ENCODE peak calls at places on chromosomes 5 and 9, in six cellular contexts. One of them, this sample, is unnamed. For H3K36me3, the result is how much of the 10 kb centered on the place peaks cover.

GRCh38 chr9:116566677-116567488 is 120.2 kb upstream of the TRIM32 start:
- DNase-seq in K562: no peak
- DNase-seq in colonic mucosa: peak
- DNase-seq in psoas muscle: no peak
- DNase-seq in thyroid gland: no peak
- DNase-seq in right atrium auricular region: no peak
- DNase-seq in this sample: no peak

GRCh38 chr9:106860731-106861584 is 2.0 kb upstream of the ZNF462 start:
- DNase-seq in K562: no peak
- DNase-seq in colonic mucosa: peak
- DNase-seq in psoas muscle: peak
- DNase-seq in thyroid gland: peak
- DNase-seq in right atrium auricular region: no peak
- DNase-seq in this sample: peak

GRCh38 chr5:69468631-69469030 is 24.0 kb upstream of the OCLN start:
- DNase-seq in K562: no peak
- DNase-seq in colonic mucosa: no peak
- DNase-seq in psoas muscle: no peak
- DNase-seq in thyroid gland: no peak
- DNase-seq in right atrium auricular region: no peak
- DNase-seq in this sample: no peak

GRCh38 chr5:136114406-136115132 is 18.1 kb upstream of the SMAD5 start:
- DNase-seq in K562: no peak
- DNase-seq in colonic mucosa: no peak
- DNase-seq in psoas muscle: no peak
- DNase-seq in thyroid gland: no peak
- DNase-seq in right atrium auricular region: no peak
- DNase-seq in this sample: no peak

GRCh38 chr5:84729326-84729725 is 344.6 kb upstream of the EDIL3 start:
- DNase-seq in K562: no peak
- DNase-seq in colonic mucosa: no peak
- DNase-seq in psoas muscle: no peak
- DNase-seq in thyroid gland: no peak
- DNase-seq in right atrium auricular region: no peak
- DNase-seq in this sample: no peak

GRCh38 chr9:125889524-125890473 is 142.6 kb downstream of the PBX3 start:
- DNase-seq in K562: peak
- DNase-seq in colonic mucosa: peak
- DNase-seq in psoas muscle: peak
- DNase-seq in thyroid gland: peak
- DNase-seq in right atrium auricular region: no peak
- DNase-seq in this sample: peak

GRCh38 chr9:96423985-96424336 is 5.8 kb upstream of the ZNF367 start:
- DNase-seq in K562: no peak
- DNase-seq in colonic mucosa: no peak
- DNase-seq in psoas muscle: no peak
- DNase-seq in thyroid gland: no peak
- DNase-seq in right atrium auricular region: no peak
- DNase-seq in this sample: no peak

GRCh38 chr9:35852876-35853865 is 17.0 kb downstream of the OR13J1 start:
- DNase-seq in K562: no peak
- DNase-seq in colonic mucosa: peak
- DNase-seq in psoas muscle: no peak
- DNase-seq in thyroid gland: no peak
- DNase-seq in right atrium auricular region: no peak
- DNase-seq in this sample: no peak

GRCh38 chr9:70435948-70436347 is 21.5 kb upstream of the KLF9 start:
- DNase-seq in K562: no peak
- DNase-seq in colonic mucosa: no peak
- DNase-seq in psoas muscle: no peak
- DNase-seq in thyroid gland: no peak
- DNase-seq in right atrium auricular region: peak
- DNase-seq in this sample: no peak

GRCh38 chr9:130845901-130846381 is 10.9 kb downstream of the ABL1 start:
- DNase-seq in K562: peak
- DNase-seq in colonic mucosa: no peak
- DNase-seq in psoas muscle: no peak
- DNase-seq in thyroid gland: no peak
- DNase-seq in right atrium auricular region: no peak
- DNase-seq in this sample: no peak

GRCh38 chr5:173513521-173513991 is 102.9 kb downstream of the BOD1 start:
- DNase-seq in K562: no peak
- DNase-seq in colonic mucosa: no peak
- DNase-seq in psoas muscle: no peak
- DNase-seq in thyroid gland: no peak
- DNase-seq in right atrium auricular region: no peak
- DNase-seq in this sample: no peak

GRCh38 chr5:133977161-133977787 is 8.8 kb upstream of the C5orf15 start:
- DNase-seq in K562: no peak
- DNase-seq in colonic mucosa: no peak
- DNase-seq in psoas muscle: no peak
- DNase-seq in thyroid gland: peak
- DNase-seq in right atrium auricular region: no peak
- DNase-seq in this sample: no peak

GRCh38 chr9:78235296-78235770 is 542 bp upstream of the CEP78 start:
- DNase-seq in K562: no peak
- DNase-seq in colonic mucosa: no peak
- DNase-seq in psoas muscle: no peak
- DNase-seq in thyroid gland: peak
- DNase-seq in right atrium auricular region: no peak
- DNase-seq in this sample: no peak

GRCh38 chr9:133995012-133995896 is 3.1 kb upstream of the VAV2 start:
- DNase-seq in K562: no peak
- DNase-seq in colonic mucosa: no peak
- DNase-seq in psoas muscle: peak
- DNase-seq in thyroid gland: no peak
- DNase-seq in right atrium auricular region: no peak
- DNase-seq in this sample: no peak

GRCh38 chr9:136840140-136840876 is 2.0 kb upstream of the AJM1 start:
- DNase-seq in K562: peak
- DNase-seq in colonic mucosa: no peak
- DNase-seq in psoas muscle: no peak
- DNase-seq in thyroid gland: no peak
- DNase-seq in right atrium auricular region: no peak
- DNase-seq in this sample: no peak

GRCh38 chr5:14029185-14029584 is 84.7 kb upstream of the DNAH5 start:
- DNase-seq in K562: no peak
- DNase-seq in colonic mucosa: no peak
- DNase-seq in psoas muscle: no peak
- DNase-seq in thyroid gland: no peak
- DNase-seq in right atrium auricular region: no peak
- DNase-seq in this sample: no peak

GRCh38 chr9:125985142-125985997 is 238.2 kb downstream of the PBX3 start:
- DNase-seq in K562: no peak
- DNase-seq in colonic mucosa: no peak
- DNase-seq in psoas muscle: peak
- DNase-seq in thyroid gland: no peak
- DNase-seq in right atrium auricular region: no peak
- DNase-seq in this sample: no peak

GRCh38 chr5:171630047-171630669 is 155.5 kb upstream of the SMIM23 start:
- DNase-seq in K562: peak
- DNase-seq in colonic mucosa: peak
- DNase-seq in psoas muscle: peak
- DNase-seq in thyroid gland: peak
- DNase-seq in right atrium auricular region: peak
- DNase-seq in this sample: peak

DNA sequence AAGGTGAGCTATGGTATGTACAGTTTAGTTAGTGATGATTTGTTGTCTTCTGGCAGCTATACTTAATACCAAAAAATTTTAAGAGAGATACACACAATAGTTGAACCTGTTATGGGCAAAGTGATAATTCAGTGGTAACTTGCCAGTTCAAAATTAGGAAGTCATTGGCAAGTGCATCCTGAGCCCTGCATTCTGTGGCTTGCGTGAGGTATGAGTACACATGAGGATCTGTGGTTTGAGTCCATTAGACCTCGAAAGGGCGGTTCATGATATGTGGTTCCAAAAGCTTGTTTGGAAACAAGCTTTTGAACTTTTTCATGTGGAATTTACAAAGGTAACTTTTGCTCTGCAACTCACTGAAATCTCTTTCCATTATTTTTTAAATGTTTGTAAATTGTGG is 47.0 kb downstream of the GPR21 start:
- DNase-seq in K562: no peak
- DNase-seq in colonic mucosa: no peak
- DNase-seq in psoas muscle: no peak
- DNase-seq in thyroid gland: no peak
- DNase-seq in right atrium auricular region: no peak
- DNase-seq in this sample: no peak
- H3K36me3 ChIP-seq in K562: under half
- H3K36me3 ChIP-seq in colonic mucosa: under half
- H3K36me3 ChIP-seq in psoas muscle: half or more
- H3K36me3 ChIP-seq in thyroid gland: under half
- H3K36me3 ChIP-seq in right atrium auricular region: under half
- H3K36me3 ChIP-seq in this sample: under half

GRCh38 chr5:113266227-113266912 is 168.4 kb downstream of the TSSK1B start:
- DNase-seq in K562: no peak
- DNase-seq in colonic mucosa: no peak
- DNase-seq in psoas muscle: no peak
- DNase-seq in thyroid gland: no peak
- DNase-seq in right atrium auricular region: no peak
- DNase-seq in this sample: no peak
- H3K4me3 ChIP-seq in K562: no peak
- H3K4me3 ChIP-seq in colonic mucosa: no peak
- H3K4me3 ChIP-seq in psoas muscle: no peak
- H3K4me3 ChIP-seq in thyroid gland: no peak
- H3K4me3 ChIP-seq in right atrium auricular region: no peak
- H3K4me3 ChIP-seq in this sample: no peak

DNA sequence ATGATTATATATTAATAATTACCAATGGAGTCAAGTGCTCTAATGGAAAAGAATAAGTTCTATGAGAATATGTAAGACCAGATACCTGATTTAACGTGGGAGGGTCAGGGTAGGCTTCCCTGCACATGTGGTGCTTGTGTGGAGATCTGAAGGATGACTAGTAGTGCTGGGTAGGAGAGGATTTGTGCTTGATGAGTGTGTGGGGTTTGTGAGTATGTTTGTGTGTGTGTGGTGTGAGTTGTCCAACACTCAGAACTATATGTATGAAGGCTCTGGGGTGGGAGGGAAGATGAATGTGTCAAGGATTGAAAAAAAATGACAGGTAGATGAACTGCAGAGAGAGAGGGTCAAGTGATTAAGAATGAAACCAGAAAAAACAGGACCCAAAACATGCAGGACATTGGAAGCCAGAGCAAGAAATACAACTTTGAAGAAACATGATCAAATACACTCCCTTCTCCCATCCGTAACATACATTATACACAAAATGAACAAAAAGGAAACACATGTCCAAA is 154.6 kb upstream of the NR3C1 start:
- DNase-seq in K562: no peak
- DNase-seq in colonic mucosa: no peak
- DNase-seq in psoas muscle: no peak
- DNase-seq in thyroid gland: no peak
- DNase-seq in right atrium auricular region: no peak
- DNase-seq in this sample: no peak
- H3K27ac ChIP-seq in K562: no peak
- H3K27ac ChIP-seq in colonic mucosa: no peak
- H3K27ac ChIP-seq in psoas muscle: peak
- H3K27ac ChIP-seq in thyroid gland: no peak
- H3K27ac ChIP-seq in right atrium auricular region: no peak
- H3K27ac ChIP-seq in this sample: no peak

DNA sequence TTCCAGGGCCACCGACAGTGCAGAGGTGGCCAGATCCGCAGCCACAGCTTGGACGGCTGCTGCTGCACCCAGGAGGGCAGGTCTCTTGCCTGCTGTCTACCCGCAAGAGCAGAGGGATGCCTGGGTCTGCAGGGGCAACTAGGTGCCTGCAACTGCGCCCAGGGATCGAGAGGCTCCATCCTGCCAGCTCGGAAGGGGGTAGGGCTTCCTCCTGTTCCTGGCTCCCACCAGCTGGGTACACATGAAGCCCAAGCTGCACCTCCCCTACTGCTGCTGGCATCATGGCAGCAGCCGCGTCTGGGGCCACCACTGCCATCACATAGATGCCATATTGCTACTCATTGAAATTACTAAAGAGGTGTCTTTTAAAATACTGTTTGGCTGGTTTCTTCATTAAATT is 12.7 kb upstream of the PRR16 start:
- DNase-seq in K562: no peak
- DNase-seq in colonic mucosa: no peak
- DNase-seq in psoas muscle: no peak
- DNase-seq in thyroid gland: no peak
- DNase-seq in right atrium auricular region: no peak
- DNase-seq in this sample: no peak
- H3K36me3 ChIP-seq in K562: under half
- H3K36me3 ChIP-seq in colonic mucosa: under half
- H3K36me3 ChIP-seq in psoas muscle: under half
- H3K36me3 ChIP-seq in thyroid gland: under half
- H3K36me3 ChIP-seq in right atrium auricular region: under half
- H3K36me3 ChIP-seq in this sample: under half

GRCh38 chr9:111900081-111900805 is 3.6 kb downstream of the UGCG start:
- DNase-seq in K562: no peak
- DNase-seq in colonic mucosa: no peak
- DNase-seq in psoas muscle: no peak
- DNase-seq in thyroid gland: no peak
- DNase-seq in right atrium auricular region: no peak
- DNase-seq in this sample: no peak
- H3K4me3 ChIP-seq in K562: peak
- H3K4me3 ChIP-seq in colonic mucosa: no peak
- H3K4me3 ChIP-seq in psoas muscle: peak
- H3K4me3 ChIP-seq in thyroid gland: no peak
- H3K4me3 ChIP-seq in right atrium auricular region: no peak
- H3K4me3 ChIP-seq in this sample: no peak